ENCODE peak calls at places on chromosomes 13 and 19, in six cellular contexts. B is brain microvascular endothelial cell, Y is AG10803, Q is keratinocyte, O is A549, M is epithelial cell of esophagus. K is an unnamed sample.

GRCh38 chr19:35045667-35046300 is 4.3 kb downstream of the HPN start:
- DNase-seq in B (peak; percentile 42), Y (peak; percentile 45), Q (no peak), O (peak; percentile 81), M (peak; percentile 39), K (no peak)

GRCh38 chr19:45653634-45654033 is 14.4 kb upstream of the GIPR start:
- DNase-seq in B (no peak), Y (no peak), Q (no peak), O (no peak), M (no peak), K (no peak)

GRCh38 chr13:28658539-28658795 is 463 bp upstream of the POMP start:
- DNase-seq in B (no peak), Y (peak; percentile 12), Q (no peak), O (no peak), M (no peak), K (no peak)

GRCh38 chr19:41016488-41017071 is 25.5 kb downstream of the CYP2B6 start:
- DNase-seq in B (no peak), Y (no peak), Q (no peak), O (no peak), M (no peak), K (no peak)

GRCh38 chr13:85368686-85369085 is 430.5 kb downstream of the SLITRK6 start:
- DNase-seq in B (no peak), Y (no peak), Q (no peak), O (no peak), M (no peak), K (no peak)

GRCh38 chr19:55483681-55484361 is 1.2 kb upstream of the NAT14 start:
- DNase-seq in B (no peak), Y (no peak), Q (no peak), O (no peak), M (no peak), K (no peak)

GRCh38 chr19:28258794-28259193 is 954.2 kb downstream of the UQCRFS1 start:
- DNase-seq in B (no peak), Y (no peak), Q (no peak), O (no peak), M (no peak), K (peak; percentile 52)

GRCh38 chr13:52405369-52405766 is 604 bp downstream of the THSD1 start:
- DNase-seq in B (no peak), Y (no peak), Q (no peak), O (peak; percentile 1), M (peak; percentile 35), K (no peak)

GRCh38 chr19:1166872-1167573 is 7.0 kb downstream of the SBNO2 start:
- DNase-seq in B (no peak), Y (no peak), Q (no peak), O (no peak), M (no peak), K (peak; percentile 90)

GRCh38 chr13:111344471-111345191 is 24.2 kb downstream of the TEX29 start:
- DNase-seq in B (peak; percentile 12), Y (peak; percentile 57), Q (no peak), O (peak; percentile 6), M (peak; percentile 20), K (peak; percentile 93)

GRCh38 chr19:10399878-10400277 is 3.5 kb downstream of the CDC37 start:
- DNase-seq in B (no peak), Y (no peak), Q (no peak), O (no peak), M (no peak), K (no peak)

GRCh38 chr13:109272595-109273325 is 513.6 kb downstream of the IRS2 start:
- DNase-seq in B (peak; percentile 29), Y (no peak), Q (no peak), O (peak; percentile 37), M (peak; percentile 36), K (no peak)
- H3K4me3 ChIP-seq in B (peak overlapping the region; percentile 39), Y (no peak overlapping the region), Q (peak overlapping the region; percentile 83), O (peak overlapping the region; percentile 44), M (peak overlapping the region; percentile 73), K (no peak overlapping the region)

DNA sequence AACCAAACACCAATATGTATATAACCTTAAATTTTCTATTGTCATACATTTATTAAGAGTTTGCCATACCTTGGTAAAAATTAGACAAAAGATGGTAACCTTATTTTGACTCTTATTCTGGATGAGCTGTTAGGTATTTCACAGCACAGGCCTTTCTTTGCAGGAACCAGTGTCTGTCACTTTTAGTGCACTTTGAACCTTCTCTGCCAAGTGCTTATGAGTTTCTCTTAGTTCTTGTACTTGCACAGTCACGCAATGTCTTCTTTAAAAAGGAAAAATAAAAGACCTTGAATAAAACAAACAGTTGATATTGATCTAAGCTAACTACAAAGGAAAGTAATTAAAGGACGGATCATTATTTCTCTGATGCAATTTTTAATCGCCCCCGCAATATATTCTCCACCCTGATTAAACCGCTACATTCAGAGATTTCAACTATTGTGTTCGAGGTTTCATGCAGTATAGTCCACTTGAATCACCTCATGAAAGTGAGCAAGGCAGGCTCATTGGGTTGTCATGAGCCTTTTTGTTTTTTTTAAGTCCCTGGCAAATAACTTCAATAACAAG is 534.5 kb downstream of the KLF5 start:
- DNase-seq in B (no peak), Y (no peak), Q (no peak), O (no peak), M (no peak), K (no peak)
- TF ChIP-seq CTCF in B (no peak), Y (no peak), Q (no peak), O (no peak), M (no peak), K (no peak)

GRCh38 chr19:16659464-16659831 is 496 bp downstream of the SMIM7 start:
- DNase-seq in B (no peak), Y (no peak), Q (no peak), O (no peak), M (no peak), K (no peak)

GRCh38 chr19:16654621-16655020 is 5.3 kb downstream of the SMIM7 start:
- DNase-seq in B (no peak), Y (no peak), Q (no peak), O (no peak), M (peak; percentile 60), K (no peak)

GRCh38 chr19:16654151-16654550 is 5.8 kb downstream of the SMIM7 start:
- DNase-seq in B (no peak), Y (no peak), Q (no peak), O (peak; percentile 22), M (peak; percentile 15), K (no peak)

GRCh38 chr19:16657384-16657783 is 2.6 kb downstream of the SMIM7 start:
- DNase-seq in B (no peak), Y (no peak), Q (no peak), O (no peak), M (no peak), K (no peak)

DNA sequence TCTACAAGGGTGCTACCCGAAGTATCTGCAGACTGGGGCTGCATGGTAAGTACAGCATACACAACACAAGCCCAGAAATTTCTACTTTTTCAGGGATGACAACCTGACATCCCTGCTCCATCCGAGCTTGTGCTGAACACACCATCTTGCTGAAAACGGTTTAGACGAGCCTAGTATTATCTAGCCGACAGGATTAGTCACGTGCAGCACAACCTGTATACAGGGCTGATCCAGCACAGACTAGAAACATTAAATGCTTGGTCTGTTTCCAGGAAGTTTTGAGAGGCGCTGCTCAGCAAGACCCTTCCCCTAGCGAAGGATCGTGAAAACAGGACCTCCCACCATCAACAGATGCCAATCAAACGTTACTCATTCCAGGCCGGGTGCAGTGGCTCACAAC is 4.2 kb downstream of the SMIM7 start:
- DNase-seq in B (no peak), Y (no peak), Q (no peak), O (no peak), M (no peak), K (no peak)
- H3K4me3 ChIP-seq in B (no peak overlapping the region), Y (no peak overlapping the region), Q (no peak overlapping the region), O (no peak overlapping the region), M (no peak overlapping the region), K (no peak overlapping the region)

GRCh38 chr13:105139380-105140285 is 1395.8 kb downstream of the EFNB2 start:
- DNase-seq in B (peak; percentile 34), Y (peak; percentile 4), Q (no peak), O (peak; percentile 52), M (no peak), K (no peak)
- TF ChIP-seq CTCF in B (peak; percentile 61), Y (peak; percentile 24), Q (no peak), O (peak; percentile 29), M (no peak), K (no peak)

GRCh38 chr13:80436571-80437169 is 95.7 kb upstream of the SPRY2 start:
- DNase-seq in B (no peak), Y (peak; percentile 34), Q (no peak), O (no peak), M (no peak), K (no peak)
- H3K4me3 ChIP-seq in B (no peak overlapping the region), Y (no peak overlapping the region), Q (no peak overlapping the region), O (no peak overlapping the region), M (no peak overlapping the region), K (no peak overlapping the region)

DNA sequence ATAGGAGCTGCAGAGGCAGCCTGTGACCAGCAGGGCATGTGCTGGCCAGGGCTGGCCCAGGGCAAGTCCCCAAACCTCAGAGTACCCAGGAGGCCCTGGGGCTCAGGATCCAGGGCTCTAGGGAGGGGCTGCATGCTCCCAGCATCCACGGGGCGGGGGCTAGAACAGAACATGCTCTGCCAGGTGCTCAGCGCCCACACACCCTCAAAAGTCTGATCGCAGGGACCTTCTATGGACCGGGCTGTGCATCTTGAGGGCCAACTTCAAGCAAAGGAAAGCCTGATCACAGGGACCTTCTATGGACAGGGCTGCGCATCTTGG is 33.5 kb downstream of the ELL start:
- DNase-seq in B (no peak), Y (peak; percentile 52), Q (no peak), O (peak; percentile 35), M (no peak), K (no peak)
- TF ChIP-seq CTCF in B (peak; percentile 64), Y (peak; percentile 49), Q (peak; percentile 48), O (no peak), M (peak; percentile 31), K (peak; percentile 42)

GRCh38 chr13:75704942-75705320 is 68.8 kb downstream of the LMO7 start:
- DNase-seq in B (no peak), Y (no peak), Q (peak; percentile 63), O (peak; percentile 64), M (peak; percentile 96), K (peak; percentile 78)
- H3K4me3 ChIP-seq in B (no peak overlapping the region), Y (no peak overlapping the region), Q (peak overlapping the region; percentile 65), O (no peak overlapping the region), M (peak overlapping the region; percentile 22), K (peak overlapping the region; percentile 15)